ENCODE peak calls at places on chromosomes 12 and 14, in four cellular contexts. One of them, this sample, is unnamed.
A peak's percentile ranks its signal among the peaks of the same experiment; 100 is the strongest.

GRCh38 chr14:51738754-51739153 is 87.0 kb downstream of the FRMD6 start:
- DNase-seq in GM12891: peak; percentile 13
- DNase-seq in K562: no peak
- DNase-seq in GM12878: no peak
- DNase-seq in this sample: no peak

GRCh38 chr12:105820407-105821140 is 318.2 kb downstream of the NUAK1 start:
- DNase-seq in GM12891: no peak
- DNase-seq in K562: no peak
- DNase-seq in GM12878: no peak
- DNase-seq in this sample: no peak

GRCh38 chr12:79247494-79247893 is 382.9 kb downstream of the SYT1 start:
- DNase-seq in GM12891: no peak
- DNase-seq in K562: no peak
- DNase-seq in GM12878: no peak
- DNase-seq in this sample: no peak

GRCh38 chr12:42557586-42558172 is 31.9 kb downstream of the PRICKLE1 start:
- DNase-seq in GM12891: no peak
- DNase-seq in K562: no peak
- DNase-seq in GM12878: no peak
- DNase-seq in this sample: no peak

GRCh38 chr12:132554857-132555630 is 55.3 kb downstream of the LRCOL1 start:
- DNase-seq in GM12891: no peak
- DNase-seq in K562: peak; percentile 63
- DNase-seq in GM12878: no peak
- DNase-seq in this sample: peak; percentile 42

GRCh38 chr14:55641290-55641689 is 61.3 kb downstream of the KTN1 start:
- DNase-seq in GM12891: no peak
- DNase-seq in K562: no peak
- DNase-seq in GM12878: no peak
- DNase-seq in this sample: no peak

GRCh38 chr12:115444336-115444735 is 760.4 kb upstream of the TBX3 start:
- DNase-seq in GM12891: no peak
- DNase-seq in K562: no peak
- DNase-seq in GM12878: no peak
- DNase-seq in this sample: no peak

GRCh38 chr12:58463050-58463449 is 457.3 kb downstream of the LRIG3 start:
- DNase-seq in GM12891: no peak
- DNase-seq in K562: no peak
- DNase-seq in GM12878: no peak
- DNase-seq in this sample: no peak

GRCh38 chr12:1607940-1608782 is 13.8 kb upstream of the FBXL14 start:
- DNase-seq in GM12891: no peak
- DNase-seq in K562: no peak
- DNase-seq in GM12878: no peak
- DNase-seq in this sample: no peak

GRCh38 chr12:130478786-130479185 is 141.1 kb downstream of the PIWIL1 start:
- DNase-seq in GM12891: no peak
- DNase-seq in K562: no peak
- DNase-seq in GM12878: no peak
- DNase-seq in this sample: no peak

GRCh38 chr12:31234053-31234835 is 91.7 kb downstream of the SINHCAF start:
- DNase-seq in GM12891: no peak
- DNase-seq in K562: no peak
- DNase-seq in GM12878: no peak
- DNase-seq in this sample: no peak

GRCh38 chr12:5269846-5270245 is 162.1 kb upstream of the NTF3 start:
- DNase-seq in GM12891: no peak
- DNase-seq in K562: no peak
- DNase-seq in GM12878: no peak
- DNase-seq in this sample: no peak

GRCh38 chr12:24118675-24119074 is 169.2 kb upstream of the SOX5 start:
- DNase-seq in GM12891: no peak
- DNase-seq in K562: no peak
- DNase-seq in GM12878: no peak
- DNase-seq in this sample: no peak

GRCh38 chr12:42987216-42987631 is 397.7 kb upstream of the PRICKLE1 start:
- DNase-seq in GM12891: no peak
- DNase-seq in K562: no peak
- DNase-seq in GM12878: no peak
- DNase-seq in this sample: no peak

GRCh38 chr12:124648710-124649384 is 81.4 kb upstream of the NCOR2 start:
- DNase-seq in GM12891: no peak
- DNase-seq in K562: no peak
- DNase-seq in GM12878: no peak
- DNase-seq in this sample: no peak

GRCh38 chr14:99177876-99178630 is 93.9 kb downstream of the BCL11B start:
- DNase-seq in GM12891: no peak
- DNase-seq in K562: no peak
- DNase-seq in GM12878: no peak
- DNase-seq in this sample: no peak

GRCh38 chr12:76533331-76533730 is 26.2 kb downstream of the OSBPL8 start:
- DNase-seq in GM12891: no peak
- DNase-seq in K562: no peak
- DNase-seq in GM12878: no peak
- DNase-seq in this sample: no peak

GRCh38 chr14:65551019-65551643 is 138.6 kb downstream of the FUT8 start:
- DNase-seq in GM12891: no peak
- DNase-seq in K562: no peak
- DNase-seq in GM12878: no peak
- DNase-seq in this sample: no peak

GRCh38 chr12:13173012-13173441 is 23.5 kb upstream of the EMP1 start:
- DNase-seq in GM12891: no peak
- DNase-seq in K562: no peak
- DNase-seq in GM12878: no peak
- DNase-seq in this sample: no peak

GRCh38 chr12:51341259-51342007 is 5.0 kb downstream of the CELA1 start:
- DNase-seq in GM12891: no peak
- DNase-seq in K562: peak; percentile 71
- DNase-seq in GM12878: peak; percentile 65
- DNase-seq in this sample: no peak

GRCh38 chr12:123599721-123600120 is 2.2 kb upstream of the DDX55 start:
- DNase-seq in GM12891: no peak
- DNase-seq in K562: no peak
- DNase-seq in GM12878: no peak
- DNase-seq in this sample: no peak

GRCh38 chr12:54253240-54253639 is 26.7 kb downstream of the CBX5 start:
- DNase-seq in GM12891: no peak
- DNase-seq in K562: no peak
- DNase-seq in GM12878: no peak
- DNase-seq in this sample: no peak

GRCh38 chr12:13897811-13898210 is 83.6 kb downstream of the GRIN2B start:
- DNase-seq in GM12891: no peak
- DNase-seq in K562: no peak
- DNase-seq in GM12878: no peak
- DNase-seq in this sample: no peak

GRCh38 chr14:67514650-67515385 is 18.3 kb upstream of the PLEKHH1 start:
- DNase-seq in GM12891: peak; percentile 63
- DNase-seq in K562: peak; percentile 59
- DNase-seq in GM12878: no peak
- DNase-seq in this sample: peak; percentile 18

GRCh38 chr12:96075560-96075959 is 40.2 kb upstream of the LTA4H start:
- DNase-seq in GM12891: no peak
- DNase-seq in K562: no peak
- DNase-seq in GM12878: no peak
- DNase-seq in this sample: no peak

GRCh38 chr12:96081596-96081995 is 46.2 kb upstream of the LTA4H start:
- DNase-seq in GM12891: no peak
- DNase-seq in K562: no peak
- DNase-seq in GM12878: no peak
- DNase-seq in this sample: no peak

GRCh38 chr12:96077081-96077480 is 41.7 kb upstream of the LTA4H start:
- DNase-seq in GM12891: no peak
- DNase-seq in K562: no peak
- DNase-seq in GM12878: no peak
- DNase-seq in this sample: no peak

GRCh38 chr12:96073346-96074336 is 38.3 kb upstream of the LTA4H start:
- DNase-seq in GM12891: no peak
- DNase-seq in K562: no peak
- DNase-seq in GM12878: no peak
- DNase-seq in this sample: peak; percentile 32

DNA sequence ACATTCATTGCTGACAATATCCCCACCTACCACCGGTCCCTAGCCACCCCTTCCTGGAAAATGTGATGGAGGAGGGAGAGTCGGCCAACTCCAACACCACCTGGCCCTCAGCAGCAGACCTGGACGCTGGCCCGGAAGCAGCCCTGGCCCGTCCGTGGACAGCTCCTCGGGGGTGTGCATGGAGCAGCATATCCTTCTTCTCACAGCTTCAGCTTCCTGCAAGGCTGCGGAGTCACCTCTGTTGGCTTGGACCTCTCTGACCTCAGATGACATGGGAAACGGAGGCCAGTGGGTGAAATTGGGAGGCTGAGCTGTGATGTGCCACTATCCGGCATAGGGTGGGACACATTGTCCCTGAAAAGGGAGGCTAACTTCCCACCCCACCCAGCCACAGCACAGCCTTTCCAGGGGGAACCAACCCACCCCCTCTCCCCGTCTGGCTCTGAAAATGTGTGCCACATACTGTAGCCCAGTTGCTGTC is 42.9 kb upstream of the LTA4H start:
- DNase-seq in GM12891: no peak
- DNase-seq in K562: no peak
- DNase-seq in GM12878: no peak
- DNase-seq in this sample: no peak
- TF ChIP-seq POLR2AphosphoS5 in GM12891: no peak
- TF ChIP-seq POLR2AphosphoS5 in K562: no peak
- TF ChIP-seq POLR2AphosphoS5 in GM12878: no peak
- TF ChIP-seq POLR2AphosphoS5 in this sample: no peak

GRCh38 chr12:10067259-10067658 is 31.5 kb downstream of the CLEC1A start:
- DNase-seq in GM12891: no peak
- DNase-seq in K562: no peak
- DNase-seq in GM12878: no peak
- DNase-seq in this sample: no peak
- TF ChIP-seq SPI1 in GM12891: no peak
- TF ChIP-seq SPI1 in K562: no peak
- TF ChIP-seq SPI1 in GM12878: no peak
- TF ChIP-seq SPI1 in this sample: no peak

GRCh38 chr12:57241556-57242310 is 9.3 kb downstream of the STAC3 start:
- DNase-seq in GM12891: no peak
- DNase-seq in K562: no peak
- DNase-seq in GM12878: no peak
- DNase-seq in this sample: no peak

GRCh38 chr12:57238854-57239554 is 9.5 kb downstream of the SHMT2 start:
- DNase-seq in GM12891: peak; percentile 95
- DNase-seq in K562: peak; percentile 90
- DNase-seq in GM12878: no peak
- DNase-seq in this sample: peak; percentile 73

GRCh38 chr12:57240926-57241555 is 9.9 kb downstream of the STAC3 start:
- DNase-seq in GM12891: no peak
- DNase-seq in K562: no peak
- DNase-seq in GM12878: no peak
- DNase-seq in this sample: no peak

GRCh38 chr12:57239587-57240068 is 10.1 kb downstream of the SHMT2 start:
- DNase-seq in GM12891: no peak
- DNase-seq in K562: no peak
- DNase-seq in GM12878: no peak
- DNase-seq in this sample: no peak

DNA sequence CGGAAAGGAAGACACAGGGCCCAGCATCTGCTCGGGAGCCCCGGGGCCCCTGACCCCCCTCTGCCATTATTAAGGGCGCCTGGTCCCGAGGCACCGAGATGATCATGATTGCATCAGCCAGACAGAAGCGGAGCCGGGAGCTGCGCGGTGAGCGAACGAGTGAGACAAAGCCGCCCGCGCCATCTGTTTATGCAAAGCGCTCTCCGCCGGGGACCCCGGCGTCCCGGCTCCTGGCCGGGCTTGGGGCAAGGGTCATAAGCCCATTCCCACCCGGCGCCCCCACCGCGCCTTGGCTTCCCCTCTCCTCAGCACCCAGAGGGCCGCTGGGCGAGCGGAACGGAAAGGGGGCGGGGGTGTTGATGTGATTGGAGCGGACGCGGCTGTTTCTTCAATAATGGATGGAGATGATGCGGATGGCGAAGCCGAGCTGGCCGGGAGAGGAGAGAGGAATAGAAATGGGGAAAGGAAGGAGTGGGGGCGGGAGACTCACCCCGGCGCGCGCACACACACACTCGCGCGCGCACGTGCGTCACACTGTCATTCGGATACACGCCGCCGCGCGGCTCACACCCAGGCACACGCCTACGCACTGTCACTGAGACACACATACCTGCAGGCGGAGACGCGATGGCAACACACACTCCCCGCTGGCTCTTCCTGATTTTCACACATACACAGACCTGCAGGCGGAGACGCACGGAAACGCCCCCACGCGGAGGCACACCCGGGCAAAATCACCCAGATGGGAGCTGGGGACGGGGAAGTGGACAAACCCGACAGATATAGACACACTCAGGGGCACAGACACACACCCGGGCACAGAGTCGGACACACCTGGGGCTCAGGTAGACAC is 10.7 kb downstream of the STAC3 start:
- DNase-seq in GM12891: no peak
- DNase-seq in K562: peak; percentile 74
- DNase-seq in GM12878: no peak
- DNase-seq in this sample: peak; percentile 66
- TF ChIP-seq POLR2AphosphoS5 in GM12891: no peak
- TF ChIP-seq POLR2AphosphoS5 in K562: no peak
- TF ChIP-seq POLR2AphosphoS5 in GM12878: no peak
- TF ChIP-seq POLR2AphosphoS5 in this sample: peak; percentile 12

DNA sequence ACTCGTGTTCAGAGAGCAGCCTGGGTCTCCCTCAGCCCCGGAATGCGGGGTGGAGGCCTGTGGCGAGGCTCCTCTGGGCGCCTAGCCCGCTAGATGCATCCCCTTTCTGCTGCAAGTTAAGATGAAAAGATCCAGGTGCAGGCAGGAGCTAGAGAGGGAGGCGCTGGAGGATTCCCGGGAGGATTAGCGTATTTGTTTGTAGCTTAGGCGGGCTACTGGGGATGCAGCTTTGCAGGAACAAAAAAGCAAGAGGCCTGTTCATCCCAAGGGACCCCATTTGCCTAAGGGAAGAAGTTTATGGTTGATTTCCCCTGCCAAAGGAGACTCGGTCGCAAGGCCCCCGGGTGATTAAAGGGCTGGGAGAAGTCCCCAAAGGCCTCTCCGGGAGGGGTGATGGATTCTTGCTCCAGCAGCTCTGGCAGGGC is 818 bp downstream of the CCDC177 start:
- DNase-seq in GM12891: no peak
- DNase-seq in K562: no peak
- DNase-seq in GM12878: no peak
- DNase-seq in this sample: no peak
- TF ChIP-seq SPI1 in GM12891: no peak
- TF ChIP-seq SPI1 in K562: no peak
- TF ChIP-seq SPI1 in GM12878: no peak
- TF ChIP-seq SPI1 in this sample: no peak

This sample was measured in HL-60.